ENCODE peak calls at places on chromosome 18, in eight cellular contexts. One of them, this sample, is unnamed.

GRCh38 chr18:36511791-36512352 is 214.4 kb downstream of the FHOD3 start:
- DNase-seq in GM12865: peak
- DNase-seq in choroid plexus epithelial cell: no peak
- DNase-seq in sigmoid colon: no peak
- DNase-seq in colonic mucosa: peak
- DNase-seq in vagina: no peak
- DNase-seq in WTC11: no peak
- DNase-seq in heart left ventricle: no peak
- DNase-seq in this sample: no peak

GRCh38 chr18:56240405-56240804 is 398.0 kb downstream of the TXNL1 start:
- DNase-seq in GM12865: no peak
- DNase-seq in choroid plexus epithelial cell: peak
- DNase-seq in sigmoid colon: no peak
- DNase-seq in colonic mucosa: no peak
- DNase-seq in vagina: no peak
- DNase-seq in WTC11: no peak
- DNase-seq in heart left ventricle: no peak
- DNase-seq in this sample: no peak

GRCh38 chr18:33761363-33761762 is 183.3 kb downstream of the ASXL3 start:
- DNase-seq in GM12865: peak
- DNase-seq in choroid plexus epithelial cell: peak
- DNase-seq in sigmoid colon: no peak
- DNase-seq in colonic mucosa: no peak
- DNase-seq in vagina: no peak
- DNase-seq in WTC11: no peak
- DNase-seq in heart left ventricle: peak
- DNase-seq in this sample: peak

GRCh38 chr18:21134895-21135294 is 23.3 kb upstream of the ROCK1 start:
- DNase-seq in GM12865: peak
- DNase-seq in choroid plexus epithelial cell: peak
- DNase-seq in sigmoid colon: no peak
- DNase-seq in colonic mucosa: no peak
- DNase-seq in vagina: no peak
- DNase-seq in WTC11: no peak
- DNase-seq in heart left ventricle: no peak
- DNase-seq in this sample: no peak

GRCh38 chr18:32732165-32732564 is 40.7 kb downstream of the KLHL14 start:
- DNase-seq in GM12865: no peak
- DNase-seq in choroid plexus epithelial cell: no peak
- DNase-seq in sigmoid colon: no peak
- DNase-seq in colonic mucosa: no peak
- DNase-seq in vagina: no peak
- DNase-seq in WTC11: no peak
- DNase-seq in heart left ventricle: no peak
- DNase-seq in this sample: no peak

GRCh38 chr18:9965711-9966624 is 52.2 kb downstream of the VAPA start:
- DNase-seq in GM12865: no peak
- DNase-seq in choroid plexus epithelial cell: peak
- DNase-seq in sigmoid colon: no peak
- DNase-seq in colonic mucosa: no peak
- DNase-seq in vagina: no peak
- DNase-seq in WTC11: no peak
- DNase-seq in heart left ventricle: no peak
- DNase-seq in this sample: no peak

GRCh38 chr18:73653251-73653650 is 494.4 kb downstream of the FBXO15 start:
- DNase-seq in GM12865: no peak
- DNase-seq in choroid plexus epithelial cell: no peak
- DNase-seq in sigmoid colon: no peak
- DNase-seq in colonic mucosa: no peak
- DNase-seq in vagina: no peak
- DNase-seq in WTC11: no peak
- DNase-seq in heart left ventricle: no peak
- DNase-seq in this sample: no peak

GRCh38 chr18:54580202-54580729 is 10.8 kb upstream of the DYNAP start:
- DNase-seq in GM12865: no peak
- DNase-seq in choroid plexus epithelial cell: no peak
- DNase-seq in sigmoid colon: no peak
- DNase-seq in colonic mucosa: no peak
- DNase-seq in vagina: no peak
- DNase-seq in WTC11: no peak
- DNase-seq in heart left ventricle: no peak
- DNase-seq in this sample: no peak

GRCh38 chr18:75363446-75364225 is 63.9 kb downstream of the SMIM21 start:
- DNase-seq in GM12865: no peak
- DNase-seq in choroid plexus epithelial cell: no peak
- DNase-seq in sigmoid colon: no peak
- DNase-seq in colonic mucosa: no peak
- DNase-seq in vagina: no peak
- DNase-seq in WTC11: no peak
- DNase-seq in heart left ventricle: no peak
- DNase-seq in this sample: no peak

GRCh38 chr18:58046087-58046793 is 2.2 kb downstream of the NEDD4L start:
- DNase-seq in GM12865: no peak
- DNase-seq in choroid plexus epithelial cell: no peak
- DNase-seq in sigmoid colon: no peak
- DNase-seq in colonic mucosa: no peak
- DNase-seq in vagina: no peak
- DNase-seq in WTC11: no peak
- DNase-seq in heart left ventricle: no peak
- DNase-seq in this sample: no peak

GRCh38 chr18:7626922-7627440 is 59.9 kb downstream of the PTPRM start:
- DNase-seq in GM12865: no peak
- DNase-seq in choroid plexus epithelial cell: peak
- DNase-seq in sigmoid colon: no peak
- DNase-seq in colonic mucosa: no peak
- DNase-seq in vagina: no peak
- DNase-seq in WTC11: no peak
- DNase-seq in heart left ventricle: no peak
- DNase-seq in this sample: no peak

GRCh38 chr18:3306391-3306790 is 44.5 kb downstream of the MYL12B start:
- DNase-seq in GM12865: no peak
- DNase-seq in choroid plexus epithelial cell: peak
- DNase-seq in sigmoid colon: no peak
- DNase-seq in colonic mucosa: no peak
- DNase-seq in vagina: no peak
- DNase-seq in WTC11: no peak
- DNase-seq in heart left ventricle: no peak
- DNase-seq in this sample: no peak

GRCh38 chr18:40159141-40160017 is 1795.7 kb upstream of the PIK3C3 start:
- DNase-seq in GM12865: peak
- DNase-seq in choroid plexus epithelial cell: peak
- DNase-seq in sigmoid colon: no peak
- DNase-seq in colonic mucosa: no peak
- DNase-seq in vagina: no peak
- DNase-seq in WTC11: no peak
- DNase-seq in heart left ventricle: no peak
- DNase-seq in this sample: no peak

GRCh38 chr18:5142859-5143258 is 54.2 kb downstream of the AKAIN1 start:
- DNase-seq in GM12865: no peak
- DNase-seq in choroid plexus epithelial cell: no peak
- DNase-seq in sigmoid colon: no peak
- DNase-seq in colonic mucosa: no peak
- DNase-seq in vagina: no peak
- DNase-seq in WTC11: no peak
- DNase-seq in heart left ventricle: no peak
- DNase-seq in this sample: no peak

DNA sequence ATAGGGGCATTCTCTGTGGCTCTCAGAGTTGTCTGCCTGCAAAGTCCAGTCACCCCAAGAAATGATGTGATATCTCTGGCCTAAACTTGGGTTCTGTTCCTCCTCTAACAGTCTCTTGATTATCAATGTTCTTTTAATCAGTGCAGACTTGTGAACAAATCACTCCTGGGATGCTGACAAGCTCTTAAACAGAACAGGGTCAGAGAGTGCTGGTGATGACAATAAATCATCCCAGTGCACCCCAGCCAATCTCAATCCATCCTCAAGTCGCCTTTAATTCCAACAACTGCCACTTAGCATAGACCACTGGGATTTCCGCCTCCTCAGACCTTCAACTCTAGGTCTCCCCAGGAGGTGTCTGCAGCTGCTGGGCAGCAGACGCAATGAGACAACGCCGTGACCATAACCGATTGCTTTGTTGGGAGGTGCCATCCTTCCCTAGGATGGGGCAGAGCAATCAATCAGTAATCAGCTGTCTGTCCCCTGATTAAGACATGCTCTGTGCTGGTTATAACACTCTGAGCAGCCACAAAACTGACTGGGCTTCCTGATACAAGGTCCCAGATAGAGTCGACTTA is 184.2 kb upstream of the ACAA2 start:
- DNase-seq in GM12865: no peak
- DNase-seq in choroid plexus epithelial cell: no peak
- DNase-seq in sigmoid colon: no peak
- DNase-seq in colonic mucosa: no peak
- DNase-seq in vagina: no peak
- DNase-seq in WTC11: no peak
- DNase-seq in heart left ventricle: no peak
- DNase-seq in this sample: no peak
- TF ChIP-seq CTCF in GM12865: no peak
- TF ChIP-seq CTCF in choroid plexus epithelial cell: no peak
- TF ChIP-seq CTCF in sigmoid colon: no peak
- TF ChIP-seq CTCF in colonic mucosa: no peak
- TF ChIP-seq CTCF in vagina: no peak
- TF ChIP-seq CTCF in WTC11: no peak
- TF ChIP-seq CTCF in heart left ventricle: no peak
- TF ChIP-seq CTCF in this sample: no peak

GRCh38 chr18:59823611-59824195 is 76.1 kb upstream of the PMAIP1 start:
- DNase-seq in GM12865: peak
- DNase-seq in choroid plexus epithelial cell: peak
- DNase-seq in sigmoid colon: peak
- DNase-seq in colonic mucosa: peak
- DNase-seq in vagina: no peak
- DNase-seq in WTC11: peak
- DNase-seq in heart left ventricle: peak
- DNase-seq in this sample: peak
- TF ChIP-seq CTCF in GM12865: peak
- TF ChIP-seq CTCF in choroid plexus epithelial cell: peak
- TF ChIP-seq CTCF in sigmoid colon: peak
- TF ChIP-seq CTCF in colonic mucosa: peak
- TF ChIP-seq CTCF in vagina: peak
- TF ChIP-seq CTCF in WTC11: peak
- TF ChIP-seq CTCF in heart left ventricle: peak
- TF ChIP-seq CTCF in this sample: peak

GRCh38 chr18:51053822-51054221 is 23.8 kb downstream of the SMAD4 start:
- DNase-seq in GM12865: no peak
- DNase-seq in choroid plexus epithelial cell: peak
- DNase-seq in sigmoid colon: no peak
- DNase-seq in colonic mucosa: no peak
- DNase-seq in vagina: no peak
- DNase-seq in WTC11: no peak
- DNase-seq in heart left ventricle: no peak
- DNase-seq in this sample: no peak
- TF ChIP-seq CTCF in GM12865: no peak
- TF ChIP-seq CTCF in choroid plexus epithelial cell: no peak
- TF ChIP-seq CTCF in sigmoid colon: no peak
- TF ChIP-seq CTCF in colonic mucosa: no peak
- TF ChIP-seq CTCF in vagina: no peak
- TF ChIP-seq CTCF in WTC11: no peak
- TF ChIP-seq CTCF in heart left ventricle: no peak
- TF ChIP-seq CTCF in this sample: no peak

GRCh38 chr18:44759925-44760342 is 79.2 kb downstream of the SETBP1 start:
- DNase-seq in GM12865: peak
- DNase-seq in choroid plexus epithelial cell: no peak
- DNase-seq in sigmoid colon: no peak
- DNase-seq in colonic mucosa: no peak
- DNase-seq in vagina: no peak
- DNase-seq in WTC11: no peak
- DNase-seq in heart left ventricle: no peak
- DNase-seq in this sample: no peak
- TF ChIP-seq CTCF in GM12865: no peak
- TF ChIP-seq CTCF in choroid plexus epithelial cell: no peak
- TF ChIP-seq CTCF in sigmoid colon: no peak
- TF ChIP-seq CTCF in colonic mucosa: no peak
- TF ChIP-seq CTCF in vagina: no peak
- TF ChIP-seq CTCF in WTC11: no peak
- TF ChIP-seq CTCF in heart left ventricle: no peak
- TF ChIP-seq CTCF in this sample: no peak

DNA sequence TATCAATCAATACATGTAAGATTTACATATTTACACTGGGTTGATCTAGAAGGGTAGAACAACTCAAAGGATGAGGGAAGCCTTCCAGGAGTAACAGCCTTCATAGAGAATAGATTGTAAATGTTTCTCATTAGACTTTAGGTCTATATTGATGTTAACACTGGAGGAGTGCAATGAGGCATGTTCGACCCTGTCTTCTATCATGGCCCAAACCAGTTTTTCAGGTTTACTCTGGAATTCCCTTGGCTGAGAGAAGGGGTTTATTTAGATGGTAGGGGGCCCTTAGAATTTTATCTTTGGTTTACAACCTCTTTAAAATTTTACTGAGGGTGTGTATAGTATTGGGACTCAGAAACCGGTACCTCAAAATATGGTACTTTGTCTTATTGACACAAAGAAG is 634.9 kb upstream of the PIK3C3 start:
- DNase-seq in GM12865: no peak
- DNase-seq in choroid plexus epithelial cell: no peak
- DNase-seq in sigmoid colon: no peak
- DNase-seq in colonic mucosa: no peak
- DNase-seq in vagina: no peak
- DNase-seq in WTC11: no peak
- DNase-seq in heart left ventricle: no peak
- DNase-seq in this sample: no peak
- TF ChIP-seq CTCF in GM12865: no peak
- TF ChIP-seq CTCF in choroid plexus epithelial cell: no peak
- TF ChIP-seq CTCF in sigmoid colon: no peak
- TF ChIP-seq CTCF in colonic mucosa: no peak
- TF ChIP-seq CTCF in vagina: no peak
- TF ChIP-seq CTCF in WTC11: no peak
- TF ChIP-seq CTCF in heart left ventricle: no peak
- TF ChIP-seq CTCF in this sample: no peak

DNA sequence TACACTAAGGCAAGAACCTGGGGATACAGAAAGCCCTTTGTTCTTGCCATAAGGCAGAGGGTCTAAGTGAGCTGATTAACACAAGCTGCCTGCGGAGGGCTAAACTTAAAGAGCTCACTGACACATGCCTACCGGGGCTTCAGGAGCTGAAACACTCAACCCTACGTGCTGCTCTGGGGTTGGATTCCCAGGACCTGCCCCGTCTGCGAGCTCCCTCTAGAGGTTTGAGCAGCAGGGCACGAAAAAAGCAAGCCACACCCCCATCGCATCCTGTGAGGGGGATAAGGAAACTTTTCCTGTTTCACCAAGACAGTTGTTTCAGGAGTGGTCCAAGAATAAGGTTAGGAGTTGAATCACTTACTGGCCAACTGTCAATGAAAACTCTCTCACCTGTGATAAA is 562.1 kb downstream of the TMX3 start:
- DNase-seq in GM12865: peak
- DNase-seq in choroid plexus epithelial cell: no peak
- DNase-seq in sigmoid colon: no peak
- DNase-seq in colonic mucosa: no peak
- DNase-seq in vagina: no peak
- DNase-seq in WTC11: peak
- DNase-seq in heart left ventricle: no peak
- DNase-seq in this sample: no peak
- TF ChIP-seq CTCF in GM12865: peak
- TF ChIP-seq CTCF in choroid plexus epithelial cell: no peak
- TF ChIP-seq CTCF in sigmoid colon: no peak
- TF ChIP-seq CTCF in colonic mucosa: no peak
- TF ChIP-seq CTCF in vagina: no peak
- TF ChIP-seq CTCF in WTC11: peak
- TF ChIP-seq CTCF in heart left ventricle: no peak
- TF ChIP-seq CTCF in this sample: no peak

This sample was measured in dorsolateral prefrontal cortex.